ENCODE peak calls at places on chromosomes 6 and 20, in six cellular contexts. One of them, this sample, is unnamed.
A peak's percentile ranks its signal among the peaks of the same experiment; 100 is the strongest.

GRCh38 chr6:3919130-3919628 is 70.0 kb downstream of the FAM50B start:
- DNase-seq in choroid plexus epithelial cell: peak; percentile 60
- DNase-seq in natural killer cell: no peak
- DNase-seq in BE2C: no peak
- DNase-seq in GM20000: no peak
- DNase-seq in GM23338: no peak
- DNase-seq in this sample: no peak

GRCh38 chr6:166624275-166624674 is 2.8 kb downstream of the RPS6KA2 start:
- DNase-seq in natural killer cell: no peak
- DNase-seq in GM20000: no peak
- DNase-seq in BE2C: no peak
- DNase-seq in GM23338: no peak
- DNase-seq in choroid plexus epithelial cell: peak; percentile 98
- DNase-seq in this sample: no peak

GRCh38 chr20:18224968-18225568 is 63.3 kb upstream of the ZNF133 start:
- DNase-seq in choroid plexus epithelial cell: peak; percentile 63
- DNase-seq in GM23338: peak; percentile 20
- DNase-seq in natural killer cell: no peak
- DNase-seq in BE2C: peak; percentile 52
- DNase-seq in GM20000: no peak
- DNase-seq in this sample: peak; percentile 9

GRCh38 chr6:16241321-16241689 is 2.9 kb downstream of the GMPR start:
- DNase-seq in GM23338: no peak
- DNase-seq in choroid plexus epithelial cell: no peak
- DNase-seq in natural killer cell: no peak
- DNase-seq in GM20000: no peak
- DNase-seq in BE2C: no peak
- DNase-seq in this sample: no peak

GRCh38 chr6:147417954-147418353 is 90.5 kb upstream of the SAMD5 start:
- DNase-seq in GM23338: no peak
- DNase-seq in BE2C: no peak
- DNase-seq in GM20000: no peak
- DNase-seq in choroid plexus epithelial cell: no peak
- DNase-seq in natural killer cell: no peak
- DNase-seq in this sample: no peak

GRCh38 chr20:43786885-43787284 is 60.1 kb upstream of the GTSF1L start:
- DNase-seq in BE2C: no peak
- DNase-seq in natural killer cell: no peak
- DNase-seq in choroid plexus epithelial cell: no peak
- DNase-seq in GM23338: no peak
- DNase-seq in GM20000: no peak
- DNase-seq in this sample: no peak

GRCh38 chr6:35727206-35727934 is 9.5 kb upstream of the ARMC12 start:
- DNase-seq in BE2C: peak; percentile 87
- DNase-seq in GM23338: peak; percentile 88
- DNase-seq in choroid plexus epithelial cell: peak; percentile 94
- DNase-seq in natural killer cell: no peak
- DNase-seq in GM20000: no peak
- DNase-seq in this sample: peak; percentile 55

GRCh38 chr6:68779366-68779765 is 144.3 kb downstream of the ADGRB3 start:
- DNase-seq in natural killer cell: no peak
- DNase-seq in GM20000: no peak
- DNase-seq in BE2C: peak; percentile 5
- DNase-seq in choroid plexus epithelial cell: no peak
- DNase-seq in GM23338: no peak
- DNase-seq in this sample: no peak

GRCh38 chr6:149094934-149095341 is 222.6 kb upstream of the TAB2 start:
- DNase-seq in choroid plexus epithelial cell: peak; percentile 88
- DNase-seq in natural killer cell: no peak
- DNase-seq in GM20000: no peak
- DNase-seq in GM23338: no peak
- DNase-seq in BE2C: no peak
- DNase-seq in this sample: no peak

GRCh38 chr6:24599686-24600399 is 46.1 kb downstream of the KIAA0319 start:
- DNase-seq in choroid plexus epithelial cell: no peak
- DNase-seq in GM23338: no peak
- DNase-seq in GM20000: no peak
- DNase-seq in BE2C: no peak
- DNase-seq in natural killer cell: no peak
- DNase-seq in this sample: no peak

GRCh38 chr6:16438677-16439615 is 200.6 kb downstream of the GMPR start:
- DNase-seq in GM23338: no peak
- DNase-seq in choroid plexus epithelial cell: peak; percentile 43
- DNase-seq in BE2C: no peak
- DNase-seq in natural killer cell: no peak
- DNase-seq in GM20000: peak; percentile 56
- DNase-seq in this sample: no peak

GRCh38 chr20:16752901-16753300 is 4.7 kb downstream of the OTOR start:
- DNase-seq in GM20000: no peak
- DNase-seq in GM23338: no peak
- DNase-seq in choroid plexus epithelial cell: no peak
- DNase-seq in BE2C: no peak
- DNase-seq in natural killer cell: no peak
- DNase-seq in this sample: no peak

GRCh38 chr6:156169361-156169760 is 607.8 kb upstream of the ARID1B start:
- DNase-seq in GM20000: no peak
- DNase-seq in BE2C: no peak
- DNase-seq in choroid plexus epithelial cell: no peak
- DNase-seq in natural killer cell: no peak
- DNase-seq in GM23338: no peak
- DNase-seq in this sample: no peak

GRCh38 chr6:139655783-139656705 is 281.6 kb upstream of the CITED2 start:
- DNase-seq in GM23338: no peak
- DNase-seq in choroid plexus epithelial cell: peak; percentile 35
- DNase-seq in GM20000: no peak
- DNase-seq in BE2C: no peak
- DNase-seq in natural killer cell: no peak
- DNase-seq in this sample: peak; percentile 51

GRCh38 chr20:37007898-37008649 is 56.6 kb upstream of the SAMHD1 start:
- DNase-seq in GM20000: peak; percentile 63
- DNase-seq in GM23338: no peak
- DNase-seq in choroid plexus epithelial cell: peak; percentile 83
- DNase-seq in BE2C: no peak
- DNase-seq in natural killer cell: peak; percentile 22
- DNase-seq in this sample: no peak

GRCh38 chr6:165762125-165762524 is 99.1 kb upstream of the PDE10A start:
- DNase-seq in GM20000: no peak
- DNase-seq in GM23338: no peak
- DNase-seq in choroid plexus epithelial cell: no peak
- DNase-seq in BE2C: no peak
- DNase-seq in natural killer cell: no peak
- DNase-seq in this sample: no peak

GRCh38 chr20:56554869-56555268 is 21.8 kb downstream of the FAM209B start:
- DNase-seq in GM20000: peak; percentile 47
- DNase-seq in BE2C: peak; percentile 22
- DNase-seq in natural killer cell: no peak
- DNase-seq in choroid plexus epithelial cell: peak; percentile 98
- DNase-seq in GM23338: peak; percentile 49
- DNase-seq in this sample: peak; percentile 58

GRCh38 chr20:33443512-33444239 is at the start of gene SNTA1:
- DNase-seq in BE2C: peak; percentile 98
- DNase-seq in GM20000: peak; percentile 97
- DNase-seq in natural killer cell: peak; percentile 67
- DNase-seq in GM23338: peak; percentile 93
- DNase-seq in choroid plexus epithelial cell: peak; percentile 73
- DNase-seq in this sample: peak; percentile 97

GRCh38 chr6:89186762-89187161 is 30.4 kb downstream of the GABRR1 start:
- DNase-seq in GM20000: no peak
- DNase-seq in GM23338: no peak
- DNase-seq in natural killer cell: no peak
- DNase-seq in BE2C: no peak
- DNase-seq in choroid plexus epithelial cell: no peak
- DNase-seq in this sample: no peak

GRCh38 chr20:62561182-62561581 is 81.1 kb upstream of the SLCO4A1 start:
- DNase-seq in choroid plexus epithelial cell: no peak
- DNase-seq in GM23338: no peak
- DNase-seq in natural killer cell: no peak
- DNase-seq in BE2C: no peak
- DNase-seq in GM20000: peak; percentile 58
- DNase-seq in this sample: no peak

GRCh38 chr6:148273962-148274752 is 68.5 kb upstream of the SASH1 start:
- DNase-seq in GM23338: no peak
- DNase-seq in GM20000: no peak
- DNase-seq in BE2C: no peak
- DNase-seq in natural killer cell: no peak
- DNase-seq in choroid plexus epithelial cell: peak; percentile 44
- DNase-seq in this sample: no peak

GRCh38 chr20:9300534-9300933 is 213.9 kb upstream of the LAMP5 start:
- DNase-seq in GM23338: no peak
- DNase-seq in natural killer cell: no peak
- DNase-seq in GM20000: no peak
- DNase-seq in choroid plexus epithelial cell: no peak
- DNase-seq in BE2C: no peak
- DNase-seq in this sample: no peak

GRCh38 chr20:56957737-56958553 is 308.5 kb downstream of the BMP7 start:
- DNase-seq in BE2C: peak; percentile 49
- DNase-seq in GM20000: no peak
- DNase-seq in natural killer cell: no peak
- DNase-seq in GM23338: peak; percentile 60
- DNase-seq in choroid plexus epithelial cell: peak; percentile 29
- DNase-seq in this sample: no peak

GRCh38 chr20:58480455-58481356 is 34.5 kb downstream of the APCDD1L start:
- DNase-seq in choroid plexus epithelial cell: no peak
- DNase-seq in GM23338: no peak
- DNase-seq in natural killer cell: no peak
- DNase-seq in GM20000: no peak
- DNase-seq in BE2C: no peak
- DNase-seq in this sample: no peak

GRCh38 chr20:58479666-58480454 is 35.3 kb downstream of the APCDD1L start:
- DNase-seq in natural killer cell: no peak
- DNase-seq in GM23338: no peak
- DNase-seq in choroid plexus epithelial cell: no peak
- DNase-seq in BE2C: no peak
- DNase-seq in GM20000: no peak
- DNase-seq in this sample: no peak

GRCh38 chr20:58483051-58483450 is 32.1 kb downstream of the APCDD1L start:
- DNase-seq in GM20000: no peak
- DNase-seq in natural killer cell: no peak
- DNase-seq in BE2C: no peak
- DNase-seq in GM23338: no peak
- DNase-seq in choroid plexus epithelial cell: no peak
- DNase-seq in this sample: no peak

GRCh38 chr20:58482416-58482815 is 32.8 kb downstream of the APCDD1L start:
- DNase-seq in GM20000: no peak
- DNase-seq in natural killer cell: no peak
- DNase-seq in GM23338: no peak
- DNase-seq in BE2C: no peak
- DNase-seq in choroid plexus epithelial cell: peak; percentile 56
- DNase-seq in this sample: no peak

GRCh38 chr20:58481541-58482021 is 33.6 kb downstream of the APCDD1L start:
- DNase-seq in natural killer cell: no peak
- DNase-seq in GM23338: peak; percentile 91
- DNase-seq in GM20000: peak; percentile 75
- DNase-seq in choroid plexus epithelial cell: peak; percentile 68
- DNase-seq in BE2C: peak; percentile 53
- DNase-seq in this sample: peak; percentile 61
- TF ChIP-seq CTCF in natural killer cell: no peak
- TF ChIP-seq CTCF in GM23338: peak; percentile 88
- TF ChIP-seq CTCF in GM20000: peak; percentile 35
- TF ChIP-seq CTCF in choroid plexus epithelial cell: peak; percentile 87
- TF ChIP-seq CTCF in BE2C: peak; percentile 60
- TF ChIP-seq CTCF in this sample: peak; percentile 61

GRCh38 chr6:64522859-64523258 is 887.3 kb downstream of the PHF3 start:
- DNase-seq in GM20000: no peak
- DNase-seq in BE2C: no peak
- DNase-seq in natural killer cell: no peak
- DNase-seq in GM23338: peak; percentile 5
- DNase-seq in choroid plexus epithelial cell: no peak
- DNase-seq in this sample: no peak
- TF ChIP-seq CTCF in GM20000: no peak
- TF ChIP-seq CTCF in BE2C: no peak
- TF ChIP-seq CTCF in natural killer cell: no peak
- TF ChIP-seq CTCF in GM23338: no peak
- TF ChIP-seq CTCF in choroid plexus epithelial cell: no peak
- TF ChIP-seq CTCF in this sample: no peak

GRCh38 chr20:63745961-63746765 is 6.6 kb downstream of the SLC2A4RG start:
- DNase-seq in choroid plexus epithelial cell: no peak
- DNase-seq in GM23338: no peak
- DNase-seq in BE2C: no peak
- DNase-seq in GM20000: peak; percentile 30
- DNase-seq in natural killer cell: no peak
- DNase-seq in this sample: no peak

GRCh38 chr20:63746766-63747315 is 7.3 kb downstream of the SLC2A4RG start:
- DNase-seq in BE2C: no peak
- DNase-seq in GM23338: no peak
- DNase-seq in GM20000: peak; percentile 15
- DNase-seq in choroid plexus epithelial cell: no peak
- DNase-seq in natural killer cell: no peak
- DNase-seq in this sample: no peak

GRCh38 chr20:63744574-63745423 is 5.2 kb downstream of the SLC2A4RG start:
- DNase-seq in GM23338: no peak
- DNase-seq in GM20000: no peak
- DNase-seq in BE2C: no peak
- DNase-seq in natural killer cell: no peak
- DNase-seq in choroid plexus epithelial cell: no peak
- DNase-seq in this sample: no peak

GRCh38 chr20:63744158-63744557 is 4.6 kb downstream of the SLC2A4RG start:
- DNase-seq in choroid plexus epithelial cell: no peak
- DNase-seq in BE2C: no peak
- DNase-seq in natural killer cell: no peak
- DNase-seq in GM20000: no peak
- DNase-seq in GM23338: no peak
- DNase-seq in this sample: no peak

GRCh38 chr20:63745424-63745805 is 5.8 kb downstream of the SLC2A4RG start:
- DNase-seq in GM20000: peak; percentile 28
- DNase-seq in BE2C: no peak
- DNase-seq in natural killer cell: no peak
- DNase-seq in choroid plexus epithelial cell: no peak
- DNase-seq in GM23338: no peak
- DNase-seq in this sample: no peak
- TF ChIP-seq CTCF in GM20000: no peak
- TF ChIP-seq CTCF in BE2C: no peak
- TF ChIP-seq CTCF in natural killer cell: no peak
- TF ChIP-seq CTCF in choroid plexus epithelial cell: no peak
- TF ChIP-seq CTCF in GM23338: no peak
- TF ChIP-seq CTCF in this sample: no peak

GRCh38 chr20:1802385-1803215 is 92.6 kb upstream of the SIRPA start:
- DNase-seq in GM20000: peak; percentile 81
- DNase-seq in natural killer cell: no peak
- DNase-seq in GM23338: peak; percentile 86
- DNase-seq in BE2C: peak; percentile 45
- DNase-seq in choroid plexus epithelial cell: peak; percentile 58
- DNase-seq in this sample: peak; percentile 63

GRCh38 chr20:1800180-1800579 is 95.0 kb upstream of the SIRPA start:
- DNase-seq in GM23338: no peak
- DNase-seq in choroid plexus epithelial cell: no peak
- DNase-seq in GM20000: no peak
- DNase-seq in BE2C: no peak
- DNase-seq in natural killer cell: no peak
- DNase-seq in this sample: no peak

GRCh38 chr20:1798982-1799381 is 96.2 kb upstream of the SIRPA start:
- DNase-seq in natural killer cell: no peak
- DNase-seq in GM20000: no peak
- DNase-seq in BE2C: no peak
- DNase-seq in choroid plexus epithelial cell: no peak
- DNase-seq in GM23338: no peak
- DNase-seq in this sample: no peak

GRCh38 chr20:1801551-1801950 is 93.7 kb upstream of the SIRPA start:
- DNase-seq in choroid plexus epithelial cell: no peak
- DNase-seq in GM23338: no peak
- DNase-seq in GM20000: no peak
- DNase-seq in BE2C: no peak
- DNase-seq in natural killer cell: no peak
- DNase-seq in this sample: no peak

GRCh38 chr20:1800777-1801176 is 94.4 kb upstream of the SIRPA start:
- DNase-seq in natural killer cell: no peak
- DNase-seq in GM23338: no peak
- DNase-seq in choroid plexus epithelial cell: peak; percentile 70
- DNase-seq in GM20000: no peak
- DNase-seq in BE2C: no peak
- DNase-seq in this sample: no peak
- TF ChIP-seq CTCF in natural killer cell: no peak
- TF ChIP-seq CTCF in GM23338: peak; percentile 47
- TF ChIP-seq CTCF in choroid plexus epithelial cell: peak; percentile 67
- TF ChIP-seq CTCF in GM20000: no peak
- TF ChIP-seq CTCF in BE2C: peak; percentile 28
- TF ChIP-seq CTCF in this sample: no peak

This sample was measured in Calu3.